ENCODE peak calls at places on chromosomes 6 and 20, in five cellular contexts. J, N, S, T and A are unnamed samples.

GRCh38 chr20:7938058-7938457 is 2.2 kb downstream of the HAO1 start:
- DNase-seq in N (no peak), T (no peak), S (no peak), J (no peak), A (no peak)

GRCh38 chr6:157613011-157613522 is 210.0 kb upstream of the SNX9 start:
- DNase-seq in S (no peak), T (no peak), J (no peak), N (no peak), A (no peak)

GRCh38 chr6:157982580-157983438 is 1.1 kb downstream of the SYNJ2 start:
- DNase-seq in N (no peak), T (no peak), S (no peak), J (no peak), A (peak; percentile 66)

GRCh38 chr6:30747300-30747687 is 2.9 kb upstream of the IER3 start:
- DNase-seq in T (no peak), J (no peak), N (no peak), S (no peak), A (no peak)

GRCh38 chr6:4346659-4347333 is 211.4 kb upstream of the ECI2 start:
- DNase-seq in S (no peak), J (no peak), N (no peak), T (peak; percentile 45), A (no peak)

GRCh38 chr6:134626131-134626530 is 308.2 kb upstream of the SGK1 start:
- DNase-seq in T (no peak), S (no peak), N (no peak), J (no peak), A (no peak)

GRCh38 chr20:916825-917224 is 691 bp upstream of the ANGPT4 start:
- DNase-seq in S (no peak), J (no peak), N (no peak), T (no peak), A (no peak)

GRCh38 chr6:137883400-137883888 is 16.4 kb downstream of the TNFAIP3 start:
- DNase-seq in T (peak; percentile 30), S (no peak), J (no peak), N (no peak), A (no peak)

GRCh38 chr6:17885079-17885478 is 102.4 kb downstream of the KIF13A start:
- DNase-seq in J (no peak), S (no peak), N (no peak), T (no peak), A (no peak)

GRCh38 chr20:829531-829930 is 4.0 kb upstream of the FAM110A start:
- DNase-seq in J (no peak), T (no peak), S (no peak), N (no peak), A (no peak)

GRCh38 chr6:13184089-13184468 is 144.3 kb downstream of the TBC1D7 start:
- DNase-seq in N (no peak), S (no peak), T (no peak), J (no peak), A (no peak)

GRCh38 chr6:20424679-20425078 is 23.0 kb downstream of the E2F3 start:
- DNase-seq in T (no peak), J (no peak), N (no peak), S (no peak), A (peak; percentile 54)

GRCh38 chr6:43737272-43738081 is 32.5 kb upstream of the VEGFA start:
- DNase-seq in J (no peak), S (no peak), N (peak; percentile 67), T (peak; percentile 59), A (no peak)

DNA sequence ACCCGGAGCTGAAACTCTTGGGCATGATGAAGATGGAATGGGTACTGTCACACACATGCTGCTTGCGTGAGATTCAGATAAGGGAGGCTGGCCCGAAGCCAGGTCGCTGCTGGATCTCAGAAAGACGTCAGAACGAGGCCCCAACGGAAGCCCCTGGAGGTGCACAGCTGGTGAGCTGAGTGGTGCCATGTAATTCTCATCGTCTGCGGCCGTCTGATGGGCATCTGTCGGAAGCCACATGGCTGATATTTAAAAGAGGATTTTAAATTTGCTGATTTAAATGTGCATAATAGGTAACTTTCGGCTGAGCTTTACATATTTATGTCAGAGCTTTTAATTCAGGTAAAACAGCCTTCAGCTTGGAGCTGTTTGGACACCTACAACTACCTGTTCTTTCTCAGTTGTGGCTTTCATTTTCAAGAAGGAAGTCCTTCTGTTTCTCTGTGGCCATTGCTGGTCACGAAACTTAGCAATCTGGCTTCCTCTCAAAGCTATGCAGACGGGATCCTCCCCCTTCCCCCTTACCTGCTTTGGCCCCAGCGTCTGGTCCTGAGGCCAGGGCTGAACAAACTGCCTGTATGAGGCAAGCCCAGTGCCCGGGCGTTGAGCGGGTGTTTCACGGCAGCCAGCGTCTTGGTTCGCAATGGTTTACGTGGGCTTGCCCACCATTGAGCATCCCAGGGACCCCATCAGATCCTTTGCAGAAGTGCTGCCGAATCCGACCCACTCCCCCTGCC is 9.2 kb downstream of the SLCO4A1 start:
- DNase-seq in J (no peak), T (peak; percentile 53), S (peak; percentile 84), N (peak; percentile 68), A (peak; percentile 64)
- H3K4me1 ChIP-seq in J (no peaks in the 10 kb centered on the region), T (peaks cover 91% of the 10 kb centered on the region), S (peaks cover 24% of the 10 kb centered on the region), N (peaks cover 9% of the 10 kb centered on the region), A (peaks cover 30% of the 10 kb centered on the region)

GRCh38 chr6:23266536-23266935 is 697.2 kb downstream of the HDGFL1 start:
- DNase-seq in T (no peak), J (no peak), N (no peak), S (no peak), A (no peak)
- H3K4me1 ChIP-seq in T (no peaks in the 10 kb centered on the region), J (no peaks in the 10 kb centered on the region), N (no peaks in the 10 kb centered on the region), S (no peaks in the 10 kb centered on the region), A (no peaks in the 10 kb centered on the region)

GRCh38 chr6:143967861-143968498 is 40.1 kb downstream of the PLAGL1 start:
- DNase-seq in S (no peak), J (no peak), T (no peak), N (no peak), A (no peak)
- H3K4me1 ChIP-seq in S (no peaks in the 10 kb centered on the region), J (peaks cover 10% of the 10 kb centered on the region), T (peaks cover 54% of the 10 kb centered on the region), N (peaks cover 9% of the 10 kb centered on the region), A (peaks cover 45% of the 10 kb centered on the region)

GRCh38 chr6:81793811-81794210 is 41.3 kb upstream of the TENT5A start:
- DNase-seq in N (no peak), J (no peak), T (no peak), S (no peak), A (no peak)
- H3K4me1 ChIP-seq in N (no peaks in the 10 kb centered on the region), J (peaks cover 2% of the 10 kb centered on the region), T (no peaks in the 10 kb centered on the region), S (no peaks in the 10 kb centered on the region), A (no peaks in the 10 kb centered on the region)

GRCh38 chr6:118542184-118542952 is 5.7 kb upstream of the PLN start:
- DNase-seq in N (no peak), S (no peak), T (no peak), J (no peak), A (no peak)
- H3K4me1 ChIP-seq in N (no peaks in the 10 kb centered on the region), S (no peaks in the 10 kb centered on the region), T (peaks cover 59% of the 10 kb centered on the region), J (no peaks in the 10 kb centered on the region), A (peaks cover 8% of the 10 kb centered on the region)

GRCh38 chr6:86820750-86821149 is 116.6 kb upstream of the HTR1E start:
- DNase-seq in J (no peak), N (no peak), T (no peak), S (no peak), A (no peak)

GRCh38 chr6:86822747-86823146 is 114.6 kb upstream of the HTR1E start:
- DNase-seq in N (no peak), J (no peak), T (no peak), S (no peak), A (no peak)

DNA sequence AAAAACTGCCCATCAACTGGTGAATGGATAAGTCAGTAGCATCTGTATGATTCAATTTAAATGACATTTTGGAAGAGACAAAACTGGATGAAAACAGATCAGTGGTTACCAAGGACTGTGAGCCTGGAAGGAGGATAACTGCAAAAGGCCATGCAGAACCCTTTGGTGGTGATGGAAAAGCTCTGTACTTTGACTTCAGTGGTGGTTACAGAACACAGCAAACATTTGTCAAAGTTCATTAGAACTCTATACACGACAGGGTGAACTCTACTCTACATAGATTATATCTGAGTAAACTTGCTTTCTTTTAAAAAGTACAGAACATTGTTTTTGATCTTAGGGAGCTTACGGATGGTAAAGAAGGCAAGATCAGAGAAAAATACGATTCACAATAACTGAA is 111.9 kb upstream of the HTR1E start:
- DNase-seq in S (no peak), T (no peak), N (no peak), J (no peak), A (no peak)
- H3K4me1 ChIP-seq in S (no peaks in the 10 kb centered on the region), T (no peaks in the 10 kb centered on the region), N (no peaks in the 10 kb centered on the region), J (no peaks in the 10 kb centered on the region), A (no peaks in the 10 kb centered on the region)

DNA sequence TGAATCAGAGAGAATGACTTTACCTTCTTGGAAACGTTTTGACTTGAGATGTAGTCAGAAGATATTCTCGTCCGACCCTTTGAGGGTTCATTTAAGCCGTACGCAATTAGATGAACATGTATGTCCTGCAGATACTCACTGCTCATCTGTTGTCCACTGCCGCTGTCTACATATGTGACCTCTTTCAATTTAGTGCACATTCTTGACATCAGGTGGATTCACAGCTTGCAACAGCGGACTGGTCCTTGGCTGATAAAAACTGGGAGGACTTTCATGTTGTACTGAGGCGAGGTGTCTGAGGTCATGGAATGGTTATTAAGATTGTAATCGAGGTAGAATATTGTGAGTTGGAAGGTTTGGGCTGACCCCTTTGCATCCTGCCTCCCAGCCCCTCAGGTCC is 194.2 kb downstream of the JARID2 start:
- DNase-seq in J (no peak), S (no peak), T (no peak), N (no peak), A (no peak)
- H3K4me1 ChIP-seq in J (peaks cover 22% of the 10 kb centered on the region), S (peaks cover 35% of the 10 kb centered on the region), T (peaks cover 82% of the 10 kb centered on the region), N (peaks cover 9% of the 10 kb centered on the region), A (no peaks in the 10 kb centered on the region)

GRCh38 chr6:149698175-149698574 is 19.7 kb downstream of the LATS1 start:
- DNase-seq in S (no peak), T (no peak), N (no peak), J (no peak), A (no peak)

GRCh38 chr6:149699150-149699549 is 18.8 kb downstream of the LATS1 start:
- DNase-seq in J (no peak), T (no peak), S (no peak), N (no peak), A (no peak)

GRCh38 chr6:149694926-149695325 is 23.0 kb downstream of the LATS1 start:
- DNase-seq in N (no peak), S (no peak), J (no peak), T (no peak), A (no peak)

GRCh38 chr6:149701699-149702098 is 16.2 kb downstream of the LATS1 start:
- DNase-seq in J (peak; percentile 7), T (no peak), S (no peak), N (no peak), A (no peak)

GRCh38 chr6:149696904-149697303 is 21.0 kb downstream of the LATS1 start:
- DNase-seq in T (no peak), S (no peak), N (no peak), J (no peak), A (no peak)
- H3K4me1 ChIP-seq in T (peaks cover 20% of the 10 kb centered on the region), S (peaks cover 6% of the 10 kb centered on the region), N (no peaks in the 10 kb centered on the region), J (no peaks in the 10 kb centered on the region), A (peaks cover 31% of the 10 kb centered on the region)